ENCODE peak calls at places on chromosomes 6 and 20, in eight cellular contexts. One of them, this sample, is unnamed.

GRCh38 chr6:122109075-122109474 is 290.4 kb upstream of the HSF2 start:
- DNase-seq in WTC11: no peak
- DNase-seq in HTR-8/SVneo: no peak
- DNase-seq in frontal cortex: no peak
- DNase-seq in Right ventricle myocardium inferior: no peak
- DNase-seq in foreskin fibroblast: no peak
- DNase-seq in left ventricle myocardium superior: no peak
- DNase-seq in PC-3: no peak
- DNase-seq in this sample: no peak

GRCh38 chr6:132130530-132131298 is 179.5 kb upstream of the CCN2 start:
- DNase-seq in foreskin fibroblast: peak; percentile 50
- DNase-seq in Right ventricle myocardium inferior: peak; percentile 61
- DNase-seq in frontal cortex: no peak
- DNase-seq in PC-3: no peak
- DNase-seq in HTR-8/SVneo: no peak
- DNase-seq in WTC11: no peak
- DNase-seq in left ventricle myocardium superior: peak; percentile 52
- DNase-seq in this sample: no peak

GRCh38 chr6:35496036-35496850 is 636 bp downstream of the TEAD3 start:
- DNase-seq in foreskin fibroblast: no peak
- DNase-seq in HTR-8/SVneo: no peak
- DNase-seq in PC-3: peak; percentile 47
- DNase-seq in WTC11: peak; percentile 51
- DNase-seq in Right ventricle myocardium inferior: no peak
- DNase-seq in frontal cortex: peak; percentile 56
- DNase-seq in left ventricle myocardium superior: peak; percentile 70
- DNase-seq in this sample: peak; percentile 56

GRCh38 chr20:32062776-32063170 is 10.7 kb downstream of the HCK start:
- DNase-seq in foreskin fibroblast: no peak
- DNase-seq in WTC11: no peak
- DNase-seq in HTR-8/SVneo: no peak
- DNase-seq in left ventricle myocardium superior: peak; percentile 72
- DNase-seq in PC-3: no peak
- DNase-seq in frontal cortex: no peak
- DNase-seq in Right ventricle myocardium inferior: peak; percentile 93
- DNase-seq in this sample: no peak

GRCh38 chr20:41336711-41337492 is 3.7 kb upstream of the LPIN3 start:
- DNase-seq in foreskin fibroblast: no peak
- DNase-seq in frontal cortex: no peak
- DNase-seq in left ventricle myocardium superior: no peak
- DNase-seq in Right ventricle myocardium inferior: no peak
- DNase-seq in WTC11: no peak
- DNase-seq in HTR-8/SVneo: no peak
- DNase-seq in PC-3: no peak
- DNase-seq in this sample: no peak

GRCh38 chr20:52150440-52151258 is 40.9 kb downstream of the ZFP64 start:
- DNase-seq in foreskin fibroblast: peak; percentile 23
- DNase-seq in PC-3: peak; percentile 76
- DNase-seq in frontal cortex: peak; percentile 29
- DNase-seq in left ventricle myocardium superior: no peak
- DNase-seq in WTC11: no peak
- DNase-seq in Right ventricle myocardium inferior: no peak
- DNase-seq in HTR-8/SVneo: peak; percentile 86
- DNase-seq in this sample: peak; percentile 56

GRCh38 chr6:11527274-11527870 is 10.2 kb upstream of the TMEM170B start:
- DNase-seq in HTR-8/SVneo: no peak
- DNase-seq in frontal cortex: no peak
- DNase-seq in WTC11: no peak
- DNase-seq in PC-3: peak; percentile 62
- DNase-seq in Right ventricle myocardium inferior: no peak
- DNase-seq in foreskin fibroblast: no peak
- DNase-seq in left ventricle myocardium superior: no peak
- DNase-seq in this sample: peak; percentile 61

GRCh38 chr6:20427856-20428255 is 26.2 kb downstream of the E2F3 start:
- DNase-seq in Right ventricle myocardium inferior: no peak
- DNase-seq in PC-3: no peak
- DNase-seq in frontal cortex: no peak
- DNase-seq in HTR-8/SVneo: no peak
- DNase-seq in WTC11: no peak
- DNase-seq in left ventricle myocardium superior: no peak
- DNase-seq in foreskin fibroblast: no peak
- DNase-seq in this sample: no peak

GRCh38 chr6:110188791-110189190 is 8.6 kb downstream of the CDC40 start:
- DNase-seq in foreskin fibroblast: no peak
- DNase-seq in frontal cortex: no peak
- DNase-seq in WTC11: no peak
- DNase-seq in PC-3: peak; percentile 4
- DNase-seq in HTR-8/SVneo: no peak
- DNase-seq in left ventricle myocardium superior: no peak
- DNase-seq in Right ventricle myocardium inferior: no peak
- DNase-seq in this sample: peak; percentile 54

GRCh38 chr20:35279040-35279439 is 1.1 kb upstream of the MMP24OS start:
- DNase-seq in WTC11: no peak
- DNase-seq in Right ventricle myocardium inferior: no peak
- DNase-seq in left ventricle myocardium superior: no peak
- DNase-seq in PC-3: no peak
- DNase-seq in HTR-8/SVneo: no peak
- DNase-seq in frontal cortex: no peak
- DNase-seq in foreskin fibroblast: no peak
- DNase-seq in this sample: peak; percentile 46

GRCh38 chr6:33373950-33374349 is 17.7 kb upstream of the KIFC1 start:
- DNase-seq in WTC11: no peak
- DNase-seq in left ventricle myocardium superior: no peak
- DNase-seq in foreskin fibroblast: no peak
- DNase-seq in frontal cortex: no peak
- DNase-seq in HTR-8/SVneo: no peak
- DNase-seq in Right ventricle myocardium inferior: no peak
- DNase-seq in PC-3: no peak
- DNase-seq in this sample: no peak

GRCh38 chr6:142760152-142760551 is 184.8 kb downstream of the HIVEP2 start:
- DNase-seq in Right ventricle myocardium inferior: no peak
- DNase-seq in PC-3: peak; percentile 22
- DNase-seq in HTR-8/SVneo: no peak
- DNase-seq in WTC11: no peak
- DNase-seq in left ventricle myocardium superior: no peak
- DNase-seq in frontal cortex: no peak
- DNase-seq in foreskin fibroblast: peak; percentile 61
- DNase-seq in this sample: peak; percentile 32

GRCh38 chr20:33262658-33263065 is 20.4 kb upstream of the BPIFB1 start:
- DNase-seq in PC-3: peak; percentile 74
- DNase-seq in foreskin fibroblast: peak; percentile 32
- DNase-seq in HTR-8/SVneo: peak; percentile 50
- DNase-seq in left ventricle myocardium superior: no peak
- DNase-seq in Right ventricle myocardium inferior: no peak
- DNase-seq in frontal cortex: no peak
- DNase-seq in WTC11: peak; percentile 63
- DNase-seq in this sample: peak; percentile 57

GRCh38 chr6:104597541-104598050 is 262.1 kb downstream of the HACE1 start:
- DNase-seq in frontal cortex: no peak
- DNase-seq in Right ventricle myocardium inferior: no peak
- DNase-seq in foreskin fibroblast: peak; percentile 11
- DNase-seq in WTC11: no peak
- DNase-seq in HTR-8/SVneo: no peak
- DNase-seq in left ventricle myocardium superior: no peak
- DNase-seq in PC-3: peak; percentile 69
- DNase-seq in this sample: peak; percentile 36

GRCh38 chr6:16286151-16286522 is 47.8 kb downstream of the GMPR start:
- DNase-seq in PC-3: peak; percentile 53
- DNase-seq in frontal cortex: peak; percentile 49
- DNase-seq in left ventricle myocardium superior: no peak
- DNase-seq in Right ventricle myocardium inferior: no peak
- DNase-seq in HTR-8/SVneo: peak; percentile 40
- DNase-seq in WTC11: peak; percentile 83
- DNase-seq in foreskin fibroblast: peak; percentile 21
- DNase-seq in this sample: peak; percentile 32

GRCh38 chr6:160297310-160297709 is 38.7 kb upstream of the SLC22A2 start:
- DNase-seq in left ventricle myocardium superior: no peak
- DNase-seq in foreskin fibroblast: no peak
- DNase-seq in WTC11: peak; percentile 54
- DNase-seq in PC-3: peak; percentile 51
- DNase-seq in HTR-8/SVneo: no peak
- DNase-seq in Right ventricle myocardium inferior: no peak
- DNase-seq in frontal cortex: no peak
- DNase-seq in this sample: peak; percentile 18